ENCODE peak calls at places on chromosome 19, in seven cellular contexts. A, D, Z, K, O, Q and V are unnamed samples.

GRCh38 chr19:41407271-41407670 is 9.7 kb downstream of the BCKDHA start:
- DNase-seq in A (no peak), D (no peak), Z (no peak), K (no peak), O (no peak), Q (no peak), V (no peak)

GRCh38 chr19:9151367-9151766 is 11.2 kb downstream of the ZNF317 start:
- DNase-seq in A (no peak), D (no peak), Z (no peak), K (no peak), O (no peak), Q (no peak), V (no peak)

GRCh38 chr19:39363909-39364457 is 21.8 kb downstream of the SAMD4B start:
- DNase-seq in A (peak), D (no peak), Z (no peak), K (peak), O (no peak), Q (peak), V (no peak)

GRCh38 chr19:42461700-42462324 is 19.1 kb upstream of the CXCL17 start:
- DNase-seq in A (no peak), D (no peak), Z (no peak), K (no peak), O (no peak), Q (no peak), V (no peak)

GRCh38 chr19:616276-616675 is 17.1 kb downstream of the POLRMT start:
- DNase-seq in A (no peak), D (no peak), Z (no peak), K (no peak), O (no peak), Q (no peak), V (no peak)

GRCh38 chr19:14337510-14337909 is 43.7 kb upstream of the ADGRE5 start:
- DNase-seq in A (no peak), D (peak), Z (peak), K (no peak), O (no peak), Q (peak), V (no peak)

GRCh38 chr19:48468806-48469055 is 438 bp upstream of the CYTH2 start:
- DNase-seq in A (no peak), D (no peak), Z (no peak), K (no peak), O (no peak), Q (no peak), V (no peak)

GRCh38 chr19:45528149-45528743 is 21.0 kb downstream of the VASP start:
- DNase-seq in A (peak), D (no peak), Z (peak), K (no peak), O (no peak), Q (peak), V (no peak)

GRCh38 chr19:10000171-10000826 is 10.0 kb downstream of the COL5A3 start:
- DNase-seq in A (peak), D (peak), Z (peak), K (peak), O (peak), Q (peak), V (peak)

GRCh38 chr19:49200238-49200862 is 42.8 kb downstream of the TRPM4 start:
- DNase-seq in A (peak), D (peak), Z (peak), K (no peak), O (no peak), Q (peak), V (no peak)

GRCh38 chr19:543912-544608 is at the start of gene GZMM:
- DNase-seq in A (no peak), D (peak), Z (peak), K (no peak), O (no peak), Q (no peak), V (no peak)

GRCh38 chr19:50332264-50333038 is 3.3 kb upstream of the KCNC3 start:
- DNase-seq in A (peak), D (no peak), Z (peak), K (no peak), O (no peak), Q (no peak), V (no peak)

GRCh38 chr19:35468637-35469036 is 20.6 kb downstream of the FFAR2 start:
- DNase-seq in A (no peak), D (peak), Z (peak), K (peak), O (peak), Q (peak), V (peak)

GRCh38 chr19:8336072-8336569 is 6.9 kb downstream of the KANK3 start:
- DNase-seq in A (peak), D (no peak), Z (no peak), K (no peak), O (no peak), Q (no peak), V (no peak)

GRCh38 chr19:39481676-39482075 is 1.0 kb downstream of the TIMM50 start:
- DNase-seq in A (no peak), D (no peak), Z (peak), K (no peak), O (no peak), Q (no peak), V (no peak)

GRCh38 chr19:10699650-10700335 is 1.4 kb upstream of the QTRT1 start:
- DNase-seq in A (no peak), D (peak), Z (peak), K (no peak), O (no peak), Q (peak), V (no peak)

GRCh38 chr19:6873708-6874431 is 13.5 kb upstream of the ADGRE1 start:
- DNase-seq in A (no peak), D (peak), Z (no peak), K (no peak), O (no peak), Q (no peak), V (no peak)

GRCh38 chr19:49591731-49592485 is 926 bp downstream of the PRR12 start:
- DNase-seq in A (peak), D (peak), Z (peak), K (peak), O (no peak), Q (peak), V (no peak)

GRCh38 chr19:1247747-1248453 is 483 bp upstream of the MIDN start:
- DNase-seq in A (peak), D (peak), Z (peak), K (peak), O (no peak), Q (peak), V (no peak)

GRCh38 chr19:17136026-17136425 is 60.4 kb downstream of the MYO9B start:
- DNase-seq in A (no peak), D (no peak), Z (no peak), K (no peak), O (no peak), Q (no peak), V (no peak)
- H3K4me3 ChIP-seq in A (peak), D (no peak), Z (no peak), K (peak), O (no peak), Q (no peak), V (no peak)

DNA sequence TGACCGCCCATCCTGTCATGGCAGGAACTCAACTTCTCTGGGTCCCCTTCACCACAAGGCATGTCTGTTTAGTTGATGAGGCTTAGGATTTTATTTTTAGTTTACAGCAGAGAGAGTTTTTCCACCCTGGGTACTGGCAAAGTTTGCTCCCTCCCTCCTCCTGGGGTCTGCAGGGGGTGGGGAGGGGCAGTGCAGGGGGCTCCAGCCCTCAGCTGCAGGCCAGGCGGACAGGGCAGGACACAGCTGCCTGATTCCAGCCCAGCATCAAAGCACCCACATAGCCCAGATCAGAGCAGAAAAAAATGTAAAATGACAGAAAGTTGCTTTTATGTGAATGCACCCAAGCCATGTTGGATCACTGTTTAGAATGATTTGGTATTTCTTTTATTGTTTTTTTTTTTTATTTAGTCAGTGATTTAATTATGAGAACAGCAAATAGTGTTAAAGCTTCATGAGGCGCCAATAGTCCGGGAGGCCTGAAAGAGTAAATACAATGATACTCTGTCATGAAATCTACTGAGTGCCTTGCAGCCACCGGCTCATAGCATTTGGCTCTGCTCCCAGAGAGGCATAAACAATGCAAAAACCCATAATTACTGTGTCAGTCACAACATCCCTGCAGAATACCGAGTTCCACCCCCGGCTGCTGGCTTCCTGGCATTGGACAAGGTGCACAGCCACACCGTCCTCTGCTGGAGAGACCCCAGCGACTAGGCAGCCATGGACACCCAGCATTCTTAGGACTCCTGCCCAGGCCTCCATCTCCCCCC is 923.5 kb downstream of the UQCRFS1 start:
- DNase-seq in A (no peak), D (peak), Z (no peak), K (no peak), O (no peak), Q (peak), V (peak)
- TF ChIP-seq CTCF in A (no peak), D (no peak), Z (no peak), K (no peak), O (peak), Q (no peak), V (peak)

GRCh38 chr19:4518345-4519171 is at the start of gene PLIN4:
- DNase-seq in A (peak), D (no peak), Z (no peak), K (peak), O (no peak), Q (peak), V (no peak)
- H3K4me3 ChIP-seq in A (peak), D (no peak), Z (no peak), K (peak), O (peak), Q (no peak), V (no peak)

GRCh38 chr19:18637644-18638630 is 1.1 kb downstream of the KLHL26 start:
- DNase-seq in A (no peak), D (peak), Z (peak), K (no peak), O (no peak), Q (no peak), V (peak)
- TF ChIP-seq CTCF in A (no peak), D (no peak), Z (no peak), K (no peak), O (no peak), Q (no peak), V (no peak)

GRCh38 chr19:19445288-19445687 is 39.8 kb downstream of the GATAD2A start:
- DNase-seq in A (no peak), D (no peak), Z (no peak), K (no peak), O (no peak), Q (no peak), V (no peak)
- H3K4me3 ChIP-seq in A (no peak), D (no peak), Z (no peak), K (no peak), O (no peak), Q (no peak), V (no peak)

DNA sequence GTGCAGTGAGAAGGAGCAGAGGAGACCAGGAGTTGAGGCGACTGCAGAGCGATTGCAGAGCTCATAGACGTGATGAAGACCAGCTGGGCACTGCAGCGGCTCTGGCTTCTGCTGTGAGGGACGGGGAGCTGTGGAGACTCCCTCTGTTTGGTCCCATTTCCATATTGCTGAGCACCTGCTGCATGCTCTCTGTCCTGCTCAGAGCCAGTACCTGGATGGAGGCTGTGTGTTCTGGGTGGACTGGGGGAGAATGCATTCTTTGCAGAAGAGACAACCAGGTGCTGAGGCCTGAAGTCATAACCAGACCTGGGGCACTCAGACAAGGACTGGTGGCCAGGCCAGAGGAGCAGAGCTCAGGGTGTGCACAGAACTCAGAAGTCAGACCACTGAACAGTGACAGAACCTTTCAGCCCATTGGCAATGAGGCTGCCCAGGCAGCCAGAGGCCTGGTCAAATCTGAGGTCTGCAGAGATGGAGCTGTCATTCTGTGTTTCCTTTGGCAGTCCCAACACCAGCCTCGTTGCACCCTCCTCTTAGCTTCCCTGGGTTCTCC is 1.3 kb upstream of the A1BG start:
- DNase-seq in A (no peak), D (no peak), Z (no peak), K (no peak), O (no peak), Q (no peak), V (no peak)
- TF ChIP-seq CTCF in A (no peak), D (no peak), Z (no peak), K (no peak), O (no peak), Q (no peak), V (no peak)

GRCh38 chr19:15454371-15454800 is 4.6 kb upstream of the WIZ start:
- DNase-seq in A (peak), D (no peak), Z (no peak), K (no peak), O (no peak), Q (no peak), V (no peak)

GRCh38 chr19:15453091-15453498 is 3.3 kb upstream of the WIZ start:
- DNase-seq in A (no peak), D (no peak), Z (no peak), K (no peak), O (no peak), Q (no peak), V (no peak)

GRCh38 chr19:15450528-15450890 is 753 bp upstream of the WIZ start:
- DNase-seq in A (no peak), D (no peak), Z (no peak), K (no peak), O (no peak), Q (no peak), V (no peak)

GRCh38 chr19:15453906-15454305 is 4.2 kb upstream of the WIZ start:
- DNase-seq in A (no peak), D (no peak), Z (no peak), K (no peak), O (no peak), Q (no peak), V (no peak)

DNA sequence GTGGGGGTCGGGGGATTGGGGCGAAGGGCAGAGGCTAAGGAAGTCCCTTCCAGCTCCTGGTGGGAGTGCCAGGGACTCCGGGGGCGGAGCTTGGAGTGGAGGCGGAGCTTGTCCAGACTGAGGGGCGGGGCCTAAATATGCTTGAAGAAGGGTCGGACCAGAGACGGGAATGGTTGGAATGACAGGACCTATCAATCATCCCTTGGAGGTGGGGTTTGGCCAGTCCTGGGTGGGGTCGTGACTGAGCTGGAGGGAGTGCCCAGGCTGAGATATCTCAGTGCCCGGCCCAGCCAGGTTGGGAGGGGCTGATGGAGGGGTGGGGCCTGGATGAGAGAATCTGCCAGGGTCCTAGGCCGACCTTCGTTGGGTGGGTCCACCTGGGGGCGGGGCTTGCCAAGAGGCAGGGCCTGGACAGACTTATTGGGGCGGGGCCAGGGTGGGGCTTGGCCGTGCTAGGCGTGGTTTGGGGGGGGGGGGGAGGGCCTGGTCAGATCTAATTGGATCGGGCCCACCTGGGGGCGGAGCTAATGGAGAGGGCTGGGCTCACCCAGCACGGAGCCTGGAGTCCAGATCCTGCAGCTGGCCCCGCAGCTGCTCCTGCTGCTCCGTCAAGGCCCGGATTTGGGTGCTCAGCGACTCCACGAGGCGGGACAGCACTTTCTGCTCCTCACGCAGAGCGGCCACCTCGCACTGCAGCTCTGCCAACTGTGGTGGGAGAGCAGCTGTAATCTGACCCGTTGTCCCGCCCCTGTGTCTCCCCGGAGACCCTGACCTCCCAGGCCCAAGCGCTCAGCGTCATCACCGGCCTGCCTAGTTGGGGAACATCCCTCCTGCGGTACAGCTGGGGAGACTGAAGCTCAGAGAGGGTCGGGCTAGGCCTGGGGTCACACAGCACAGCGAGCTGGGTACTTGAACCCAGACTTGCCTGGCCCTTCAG is 2.6 kb upstream of the WIZ start:
- DNase-seq in A (peak), D (peak), Z (peak), K (peak), O (no peak), Q (peak), V (no peak)
- H3K4me3 ChIP-seq in A (peak), D (no peak), Z (peak), K (peak), O (no peak), Q (peak), V (no peak)

GRCh38 chr19:38310986-38311385 is 4.8 kb downstream of the YIF1B start:
- DNase-seq in A (no peak), D (no peak), Z (no peak), K (no peak), O (no peak), Q (no peak), V (no peak)
- TF ChIP-seq CTCF in A (no peak), D (no peak), Z (no peak), K (no peak), O (no peak), Q (no peak), V (no peak)

DNA sequence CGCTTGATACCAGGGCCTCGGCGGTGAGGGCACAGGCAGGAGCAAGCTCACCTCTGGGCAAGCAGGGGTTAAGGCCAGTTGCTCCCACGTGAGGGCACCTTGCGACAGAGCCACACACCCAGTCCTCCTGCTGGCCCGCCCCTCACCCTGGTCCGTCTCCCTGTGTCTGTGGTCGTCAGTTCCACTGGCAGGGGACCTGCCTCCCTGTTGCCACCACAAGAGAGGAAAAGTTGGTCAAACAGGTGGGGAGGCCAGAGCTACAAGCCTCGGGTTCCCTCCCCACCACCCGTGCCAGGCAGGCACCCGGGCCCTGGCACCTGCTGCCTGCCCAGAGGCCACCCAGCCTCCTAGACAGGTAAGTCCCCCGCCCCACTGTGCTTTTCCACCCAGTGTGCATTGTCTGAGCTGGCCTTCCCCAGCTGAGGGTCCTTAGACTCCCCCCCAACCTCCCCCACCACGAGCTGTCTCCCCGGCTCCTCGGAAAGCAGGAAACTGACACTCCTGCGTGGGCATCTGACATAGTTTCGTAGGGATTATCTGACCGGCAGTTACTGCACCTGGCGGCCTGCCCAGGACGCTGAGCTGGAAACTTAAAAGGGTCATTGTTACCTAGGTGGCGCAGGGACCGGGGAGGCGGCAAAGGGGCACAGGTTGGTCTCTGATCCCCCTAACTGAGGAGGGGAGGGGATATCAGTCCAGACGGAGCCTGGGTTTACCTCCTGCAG is at the start of gene TJP3:
- DNase-seq in A (peak), D (peak), Z (peak), K (no peak), O (no peak), Q (no peak), V (no peak)
- H3K4me3 ChIP-seq in A (peak), D (peak), Z (no peak), K (no peak), O (no peak), Q (no peak), V (peak)